ENCODE peak calls at places on chromosomes 13 and 19, in nine cellular contexts. One of them, this sample, is unnamed.
A peak's percentile ranks its signal among the peaks of the same experiment; 100 is the strongest.

GRCh38 chr19:34308381-34309367 is 54.3 kb downstream of the GARRE1 start:
- DNase-seq in osteocyte: no peak
- DNase-seq in ovary: no peak
- DNase-seq in T-helper 1 cell: peak; percentile 33
- DNase-seq in kidney glomerular epithelial cell: no peak
- DNase-seq in Peyer's patch: no peak
- DNase-seq in stimulated activated CD8-positive, alpha-beta memory T cell treated with anti-CD3 and anti-CD28 coated beads, Interleukin-4, amount 100 ng/mL, for 48 hours: no peak
- DNase-seq in Daoy: no peak
- DNase-seq in activated gamma-delta T cell treated with Interleukin-2 at 50 U/mL for 16 hours: peak; percentile 11
- DNase-seq in this sample: peak; percentile 22

GRCh38 chr13:37403776-37404497 is 194.6 kb downstream of the POSTN start:
- DNase-seq in osteocyte: no peak
- DNase-seq in ovary: no peak
- DNase-seq in T-helper 1 cell: no peak
- DNase-seq in kidney glomerular epithelial cell: no peak
- DNase-seq in Peyer's patch: no peak
- DNase-seq in stimulated activated CD8-positive, alpha-beta memory T cell treated with anti-CD3 and anti-CD28 coated beads, Interleukin-4, amount 100 ng/mL, for 48 hours: no peak
- DNase-seq in Daoy: no peak
- DNase-seq in activated gamma-delta T cell treated with Interleukin-2 at 50 U/mL for 16 hours: no peak
- DNase-seq in this sample: no peak

GRCh38 chr19:688214-688613 is 7.0 kb downstream of the PRSS57 start:
- DNase-seq in osteocyte: no peak
- DNase-seq in ovary: no peak
- DNase-seq in T-helper 1 cell: no peak
- DNase-seq in kidney glomerular epithelial cell: no peak
- DNase-seq in Peyer's patch: no peak
- DNase-seq in stimulated activated CD8-positive, alpha-beta memory T cell treated with anti-CD3 and anti-CD28 coated beads, Interleukin-4, amount 100 ng/mL, for 48 hours: no peak
- DNase-seq in Daoy: no peak
- DNase-seq in activated gamma-delta T cell treated with Interleukin-2 at 50 U/mL for 16 hours: no peak
- DNase-seq in this sample: no peak

GRCh38 chr13:23436680-23437079 is 3.2 kb upstream of the SACS start:
- DNase-seq in osteocyte: peak; percentile 49
- DNase-seq in ovary: no peak
- DNase-seq in T-helper 1 cell: no peak
- DNase-seq in kidney glomerular epithelial cell: no peak
- DNase-seq in Peyer's patch: no peak
- DNase-seq in stimulated activated CD8-positive, alpha-beta memory T cell treated with anti-CD3 and anti-CD28 coated beads, Interleukin-4, amount 100 ng/mL, for 48 hours: no peak
- DNase-seq in Daoy: no peak
- DNase-seq in activated gamma-delta T cell treated with Interleukin-2 at 50 U/mL for 16 hours: no peak
- DNase-seq in this sample: no peak

GRCh38 chr19:13483215-13483614 is 23.1 kb downstream of the CACNA1A start:
- DNase-seq in osteocyte: no peak
- DNase-seq in ovary: no peak
- DNase-seq in T-helper 1 cell: no peak
- DNase-seq in kidney glomerular epithelial cell: no peak
- DNase-seq in Peyer's patch: no peak
- DNase-seq in stimulated activated CD8-positive, alpha-beta memory T cell treated with anti-CD3 and anti-CD28 coated beads, Interleukin-4, amount 100 ng/mL, for 48 hours: no peak
- DNase-seq in Daoy: no peak
- DNase-seq in activated gamma-delta T cell treated with Interleukin-2 at 50 U/mL for 16 hours: no peak
- DNase-seq in this sample: no peak

GRCh38 chr13:59261928-59262488 is 901.7 kb downstream of the DIAPH3 start:
- DNase-seq in osteocyte: no peak
- DNase-seq in ovary: no peak
- DNase-seq in T-helper 1 cell: no peak
- DNase-seq in kidney glomerular epithelial cell: no peak
- DNase-seq in Peyer's patch: no peak
- DNase-seq in stimulated activated CD8-positive, alpha-beta memory T cell treated with anti-CD3 and anti-CD28 coated beads, Interleukin-4, amount 100 ng/mL, for 48 hours: no peak
- DNase-seq in Daoy: no peak
- DNase-seq in activated gamma-delta T cell treated with Interleukin-2 at 50 U/mL for 16 hours: no peak
- DNase-seq in this sample: no peak

GRCh38 chr13:109945206-109945960 is 159.0 kb upstream of the IRS2 start:
- DNase-seq in osteocyte: no peak
- DNase-seq in ovary: no peak
- DNase-seq in T-helper 1 cell: no peak
- DNase-seq in kidney glomerular epithelial cell: peak; percentile 75
- DNase-seq in Peyer's patch: no peak
- DNase-seq in stimulated activated CD8-positive, alpha-beta memory T cell treated with anti-CD3 and anti-CD28 coated beads, Interleukin-4, amount 100 ng/mL, for 48 hours: no peak
- DNase-seq in Daoy: no peak
- DNase-seq in activated gamma-delta T cell treated with Interleukin-2 at 50 U/mL for 16 hours: no peak
- DNase-seq in this sample: no peak

GRCh38 chr13:67619346-67619745 is 389.2 kb upstream of the PCDH9 start:
- DNase-seq in osteocyte: no peak
- DNase-seq in ovary: no peak
- DNase-seq in T-helper 1 cell: no peak
- DNase-seq in kidney glomerular epithelial cell: peak; percentile 52
- DNase-seq in Peyer's patch: no peak
- DNase-seq in stimulated activated CD8-positive, alpha-beta memory T cell treated with anti-CD3 and anti-CD28 coated beads, Interleukin-4, amount 100 ng/mL, for 48 hours: no peak
- DNase-seq in Daoy: no peak
- DNase-seq in activated gamma-delta T cell treated with Interleukin-2 at 50 U/mL for 16 hours: no peak
- DNase-seq in this sample: no peak

GRCh38 chr19:45446295-45446694 is 21.5 kb upstream of the FOSB start:
- DNase-seq in osteocyte: no peak
- DNase-seq in ovary: no peak
- DNase-seq in T-helper 1 cell: no peak
- DNase-seq in kidney glomerular epithelial cell: peak; percentile 22
- DNase-seq in Peyer's patch: no peak
- DNase-seq in stimulated activated CD8-positive, alpha-beta memory T cell treated with anti-CD3 and anti-CD28 coated beads, Interleukin-4, amount 100 ng/mL, for 48 hours: no peak
- DNase-seq in Daoy: peak; percentile 41
- DNase-seq in activated gamma-delta T cell treated with Interleukin-2 at 50 U/mL for 16 hours: no peak
- DNase-seq in this sample: no peak

GRCh38 chr19:58409010-58409790 is 751 bp downstream of the ZNF584 start:
- DNase-seq in osteocyte: no peak
- DNase-seq in ovary: peak; percentile 41
- DNase-seq in T-helper 1 cell: peak; percentile 26
- DNase-seq in kidney glomerular epithelial cell: no peak
- DNase-seq in Peyer's patch: no peak
- DNase-seq in stimulated activated CD8-positive, alpha-beta memory T cell treated with anti-CD3 and anti-CD28 coated beads, Interleukin-4, amount 100 ng/mL, for 48 hours: peak; percentile 61
- DNase-seq in Daoy: peak; percentile 58
- DNase-seq in activated gamma-delta T cell treated with Interleukin-2 at 50 U/mL for 16 hours: no peak
- DNase-seq in this sample: peak; percentile 46

GRCh38 chr19:30523791-30524190 is 151.6 kb downstream of the ZNF536 start:
- DNase-seq in osteocyte: no peak
- DNase-seq in ovary: no peak
- DNase-seq in T-helper 1 cell: no peak
- DNase-seq in kidney glomerular epithelial cell: no peak
- DNase-seq in Peyer's patch: no peak
- DNase-seq in stimulated activated CD8-positive, alpha-beta memory T cell treated with anti-CD3 and anti-CD28 coated beads, Interleukin-4, amount 100 ng/mL, for 48 hours: no peak
- DNase-seq in Daoy: no peak
- DNase-seq in activated gamma-delta T cell treated with Interleukin-2 at 50 U/mL for 16 hours: no peak
- DNase-seq in this sample: no peak

GRCh38 chr13:25859528-25859927 is 192.3 kb downstream of the SHISA2 start:
- DNase-seq in osteocyte: no peak
- DNase-seq in ovary: no peak
- DNase-seq in T-helper 1 cell: no peak
- DNase-seq in kidney glomerular epithelial cell: no peak
- DNase-seq in Peyer's patch: no peak
- DNase-seq in stimulated activated CD8-positive, alpha-beta memory T cell treated with anti-CD3 and anti-CD28 coated beads, Interleukin-4, amount 100 ng/mL, for 48 hours: no peak
- DNase-seq in Daoy: no peak
- DNase-seq in activated gamma-delta T cell treated with Interleukin-2 at 50 U/mL for 16 hours: no peak
- DNase-seq in this sample: no peak

GRCh38 chr19:28603453-28603852 is 609.5 kb downstream of the UQCRFS1 start:
- DNase-seq in osteocyte: no peak
- DNase-seq in ovary: no peak
- DNase-seq in T-helper 1 cell: no peak
- DNase-seq in kidney glomerular epithelial cell: no peak
- DNase-seq in Peyer's patch: no peak
- DNase-seq in stimulated activated CD8-positive, alpha-beta memory T cell treated with anti-CD3 and anti-CD28 coated beads, Interleukin-4, amount 100 ng/mL, for 48 hours: no peak
- DNase-seq in Daoy: no peak
- DNase-seq in activated gamma-delta T cell treated with Interleukin-2 at 50 U/mL for 16 hours: no peak
- DNase-seq in this sample: no peak

GRCh38 chr13:82847595-82847994 is 1034.7 kb downstream of the SLITRK1 start:
- DNase-seq in osteocyte: no peak
- DNase-seq in ovary: no peak
- DNase-seq in T-helper 1 cell: no peak
- DNase-seq in kidney glomerular epithelial cell: no peak
- DNase-seq in Peyer's patch: no peak
- DNase-seq in stimulated activated CD8-positive, alpha-beta memory T cell treated with anti-CD3 and anti-CD28 coated beads, Interleukin-4, amount 100 ng/mL, for 48 hours: no peak
- DNase-seq in Daoy: no peak
- DNase-seq in activated gamma-delta T cell treated with Interleukin-2 at 50 U/mL for 16 hours: no peak
- DNase-seq in this sample: no peak

GRCh38 chr13:75541287-75541686 is 3.6 kb upstream of the COMMD6 start:
- DNase-seq in osteocyte: no peak
- DNase-seq in ovary: no peak
- DNase-seq in T-helper 1 cell: no peak
- DNase-seq in kidney glomerular epithelial cell: no peak
- DNase-seq in Peyer's patch: no peak
- DNase-seq in stimulated activated CD8-positive, alpha-beta memory T cell treated with anti-CD3 and anti-CD28 coated beads, Interleukin-4, amount 100 ng/mL, for 48 hours: no peak
- DNase-seq in Daoy: no peak
- DNase-seq in activated gamma-delta T cell treated with Interleukin-2 at 50 U/mL for 16 hours: no peak
- DNase-seq in this sample: no peak

GRCh38 chr19:10292206-10292788 is 2.5 kb downstream of the ICAM5 start:
- DNase-seq in osteocyte: peak; percentile 88
- DNase-seq in ovary: peak; percentile 59
- DNase-seq in T-helper 1 cell: peak; percentile 71
- DNase-seq in kidney glomerular epithelial cell: peak; percentile 30
- DNase-seq in Peyer's patch: peak; percentile 90
- DNase-seq in stimulated activated CD8-positive, alpha-beta memory T cell treated with anti-CD3 and anti-CD28 coated beads, Interleukin-4, amount 100 ng/mL, for 48 hours: peak; percentile 96
- DNase-seq in Daoy: peak; percentile 81
- DNase-seq in activated gamma-delta T cell treated with Interleukin-2 at 50 U/mL for 16 hours: peak; percentile 67
- DNase-seq in this sample: peak; percentile 87

GRCh38 chr19:325937-326565 is 18.5 kb downstream of the MIER2 start:
- DNase-seq in osteocyte: no peak
- DNase-seq in ovary: no peak
- DNase-seq in T-helper 1 cell: no peak
- DNase-seq in kidney glomerular epithelial cell: no peak
- DNase-seq in Peyer's patch: no peak
- DNase-seq in stimulated activated CD8-positive, alpha-beta memory T cell treated with anti-CD3 and anti-CD28 coated beads, Interleukin-4, amount 100 ng/mL, for 48 hours: no peak
- DNase-seq in Daoy: no peak
- DNase-seq in activated gamma-delta T cell treated with Interleukin-2 at 50 U/mL for 16 hours: no peak
- DNase-seq in this sample: no peak

GRCh38 chr13:77338961-77339401 is 12.1 kb upstream of the MYCBP2 start:
- DNase-seq in osteocyte: no peak
- DNase-seq in ovary: no peak
- DNase-seq in T-helper 1 cell: no peak
- DNase-seq in kidney glomerular epithelial cell: no peak
- DNase-seq in Peyer's patch: no peak
- DNase-seq in stimulated activated CD8-positive, alpha-beta memory T cell treated with anti-CD3 and anti-CD28 coated beads, Interleukin-4, amount 100 ng/mL, for 48 hours: no peak
- DNase-seq in Daoy: no peak
- DNase-seq in activated gamma-delta T cell treated with Interleukin-2 at 50 U/mL for 16 hours: no peak
- DNase-seq in this sample: no peak

GRCh38 chr19:1063030-1063908 is 3.7 kb upstream of the ARHGAP45 start:
- DNase-seq in osteocyte: no peak
- DNase-seq in ovary: no peak
- DNase-seq in T-helper 1 cell: peak; percentile 65
- DNase-seq in kidney glomerular epithelial cell: no peak
- DNase-seq in Peyer's patch: no peak
- DNase-seq in stimulated activated CD8-positive, alpha-beta memory T cell treated with anti-CD3 and anti-CD28 coated beads, Interleukin-4, amount 100 ng/mL, for 48 hours: peak; percentile 82
- DNase-seq in Daoy: no peak
- DNase-seq in activated gamma-delta T cell treated with Interleukin-2 at 50 U/mL for 16 hours: no peak
- DNase-seq in this sample: peak; percentile 86

GRCh38 chr13:109381546-109382180 is 404.7 kb downstream of the IRS2 start:
- DNase-seq in osteocyte: no peak
- DNase-seq in ovary: no peak
- DNase-seq in T-helper 1 cell: no peak
- DNase-seq in kidney glomerular epithelial cell: no peak
- DNase-seq in Peyer's patch: no peak
- DNase-seq in stimulated activated CD8-positive, alpha-beta memory T cell treated with anti-CD3 and anti-CD28 coated beads, Interleukin-4, amount 100 ng/mL, for 48 hours: no peak
- DNase-seq in Daoy: no peak
- DNase-seq in activated gamma-delta T cell treated with Interleukin-2 at 50 U/mL for 16 hours: no peak
- DNase-seq in this sample: no peak

GRCh38 chr19:47309608-47310007 is at the start of gene C5AR1:
- DNase-seq in osteocyte: no peak
- DNase-seq in ovary: no peak
- DNase-seq in T-helper 1 cell: no peak
- DNase-seq in kidney glomerular epithelial cell: no peak
- DNase-seq in Peyer's patch: no peak
- DNase-seq in stimulated activated CD8-positive, alpha-beta memory T cell treated with anti-CD3 and anti-CD28 coated beads, Interleukin-4, amount 100 ng/mL, for 48 hours: no peak
- DNase-seq in Daoy: no peak
- DNase-seq in activated gamma-delta T cell treated with Interleukin-2 at 50 U/mL for 16 hours: no peak
- DNase-seq in this sample: no peak

This sample was measured in activated CD4-positive, alpha-beta memory T cell treated with anti-CD3 and anti-CD28 coated beads for 36 hours.